ENCODE peak calls at places on chromosomes 1 and 21, in seven cellular contexts. A is body of pancreas, H is right lobe of liver, X is sigmoid colon, N is ovary, F is upper lobe of left lung, S is dorsolateral prefrontal cortex. D is an unnamed sample.

GRCh38 chr1:74811421-74812179 is 78.6 kb downstream of the TYW3 start:
- DNase-seq in A (no peak), H (no peak), X (no peak), N (no peak), F (no peak), S (no peak), D (no peak)

GRCh38 chr1:95793893-95794292 is 559.9 kb downstream of the RWDD3 start:
- DNase-seq in A (no peak), H (no peak), X (no peak), N (no peak), F (no peak), S (no peak), D (no peak)

GRCh38 chr1:94084085-94084484 is 36.9 kb downstream of the ABCA4 start:
- DNase-seq in A (no peak), H (no peak), X (no peak), N (no peak), F (no peak), S (no peak), D (no peak)

GRCh38 chr1:54564312-54565112 is 16.5 kb downstream of the ACOT11 start:
- DNase-seq in A (peak; percentile 81), H (peak; percentile 61), X (peak; percentile 52), N (no peak), F (peak; percentile 83), S (no peak), D (no peak)

GRCh38 chr1:54158071-54158470 is 5.3 kb upstream of the CDCP2 start:
- DNase-seq in A (peak; percentile 60), H (no peak), X (no peak), N (no peak), F (no peak), S (no peak), D (no peak)

GRCh38 chr1:48442864-48443619 is 29.0 kb downstream of the SPATA6 start:
- DNase-seq in A (no peak), H (no peak), X (no peak), N (no peak), F (no peak), S (no peak), D (no peak)

GRCh38 chr21:39186676-39187075 is 3.4 kb upstream of the PSMG1 start:
- DNase-seq in A (no peak), H (no peak), X (no peak), N (no peak), F (no peak), S (no peak), D (no peak)

GRCh38 chr1:160544647-160545046 is 21.6 kb upstream of the SLAMF6 start:
- DNase-seq in A (no peak), H (no peak), X (no peak), N (no peak), F (no peak), S (no peak), D (no peak)

GRCh38 chr1:245500546-245500945 is 345.8 kb downstream of the KIF26B start:
- DNase-seq in A (no peak), H (no peak), X (no peak), N (no peak), F (no peak), S (no peak), D (no peak)

GRCh38 chr1:115133440-115133839 is 44.1 kb upstream of the TSPAN2 start:
- DNase-seq in A (no peak), H (no peak), X (no peak), N (no peak), F (no peak), S (no peak), D (no peak)

GRCh38 chr1:199447906-199448305 is 579.6 kb upstream of the NR5A2 start:
- DNase-seq in A (no peak), H (no peak), X (no peak), N (no peak), F (no peak), S (no peak), D (no peak)

GRCh38 chr1:1440941-1441888 is 5.7 kb downstream of the VWA1 start:
- DNase-seq in A (no peak), H (no peak), X (no peak), N (no peak), F (no peak), S (no peak), D (no peak)

GRCh38 chr1:201714542-201715276 is 114.2 kb upstream of the IPO9 start:
- DNase-seq in A (peak; percentile 88), H (no peak), X (peak; percentile 97), N (peak; percentile 73), F (peak; percentile 93), S (no peak), D (peak; percentile 70)

GRCh38 chr1:3231826-3232225 is 162.8 kb downstream of the PRDM16 start:
- DNase-seq in A (no peak), H (no peak), X (no peak), N (no peak), F (no peak), S (no peak), D (no peak)

GRCh38 chr1:3229081-3229725 is 160.2 kb downstream of the PRDM16 start:
- DNase-seq in A (no peak), H (no peak), X (no peak), N (no peak), F (no peak), S (no peak), D (no peak)

GRCh38 chr1:3233031-3233430 is 164.0 kb downstream of the PRDM16 start:
- DNase-seq in A (no peak), H (no peak), X (no peak), N (no peak), F (no peak), S (no peak), D (no peak)

GRCh38 chr1:3231245-3231644 is 162.2 kb downstream of the PRDM16 start:
- DNase-seq in A (no peak), H (no peak), X (no peak), N (peak; percentile 31), F (no peak), S (no peak), D (no peak)

DNA sequence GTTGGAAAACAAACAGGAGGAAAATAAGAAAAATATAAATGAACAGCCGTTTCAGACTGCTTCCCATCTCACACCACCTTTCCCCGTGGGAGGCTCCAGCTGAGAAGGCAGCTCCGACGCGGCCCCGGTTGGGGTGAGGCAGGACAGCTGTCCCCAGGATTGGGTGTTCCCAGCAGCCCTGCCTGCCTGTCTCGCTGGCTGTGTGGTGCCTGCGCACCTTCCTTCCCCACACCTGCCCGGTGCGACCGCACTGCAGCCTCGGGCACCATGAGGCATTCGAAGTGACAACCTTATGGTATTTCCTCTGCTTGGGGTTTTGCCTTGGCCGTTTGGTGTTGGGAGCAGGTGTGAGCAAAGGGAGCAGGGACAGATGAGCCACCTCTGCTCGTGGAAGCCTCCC is 161.6 kb downstream of the PRDM16 start:
- DNase-seq in A (no peak), H (no peak), X (no peak), N (no peak), F (no peak), S (no peak), D (no peak)
- H3K27me3 ChIP-seq in A (no peaks in the 10 kb centered on the region), H (no peaks in the 10 kb centered on the region), X (peaks cover 21% of the 10 kb centered on the region), N (no peaks in the 10 kb centered on the region), F (no peaks in the 10 kb centered on the region), S (peaks cover 22% of the 10 kb centered on the region), D (no peaks in the 10 kb centered on the region)

DNA sequence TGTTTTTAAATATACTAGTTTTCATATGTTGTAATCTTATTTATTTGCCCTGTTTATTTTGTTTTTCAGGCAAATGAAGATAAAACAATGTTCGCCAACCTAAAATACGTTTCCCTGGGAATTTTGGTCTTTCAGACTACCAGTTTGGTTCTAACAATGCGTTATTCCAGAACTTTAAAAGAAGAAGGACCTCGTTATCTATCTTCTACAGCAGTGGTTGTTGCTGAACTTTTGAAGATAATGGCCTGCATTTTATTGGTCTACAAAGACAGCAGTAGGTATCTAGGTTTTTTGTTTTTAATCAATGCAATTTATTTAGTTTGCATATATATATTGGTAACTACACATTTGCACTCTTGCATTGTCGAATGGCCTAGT is 23.7 kb downstream of the SLC35A3 start:
- DNase-seq in A (no peak), H (no peak), X (no peak), N (no peak), F (no peak), S (no peak), D (no peak)
- H3K27ac ChIP-seq in A (no peak overlapping the region), H (no peak overlapping the region), X (no peak overlapping the region), N (no peak overlapping the region), F (no peak overlapping the region), S (no peak overlapping the region), D (no peak overlapping the region)

DNA sequence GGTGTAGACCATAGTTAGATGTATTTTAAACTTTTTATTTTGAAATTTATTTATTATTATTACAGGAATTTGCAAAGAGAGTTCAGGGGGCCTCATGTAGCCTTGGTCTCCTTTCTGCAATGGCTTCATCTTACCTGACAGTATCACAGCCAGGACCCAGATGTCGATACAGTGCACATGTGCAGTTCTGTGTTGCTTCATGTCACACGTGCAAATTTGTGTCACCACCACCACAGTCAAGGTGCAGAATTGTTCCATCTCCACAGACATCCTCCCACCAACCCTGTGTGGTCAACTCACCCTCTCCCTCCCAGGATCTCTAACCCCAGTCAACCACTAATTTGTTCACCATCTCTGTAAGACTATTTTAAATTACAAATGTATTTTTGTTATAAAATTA is 184.5 kb downstream of the CAMTA1 start:
- DNase-seq in A (no peak), H (no peak), X (no peak), N (no peak), F (no peak), S (no peak), D (peak; percentile 12)
- H3K27me3 ChIP-seq in A (no peaks in the 10 kb centered on the region), H (no peaks in the 10 kb centered on the region), X (no peaks in the 10 kb centered on the region), N (no peaks in the 10 kb centered on the region), F (no peaks in the 10 kb centered on the region), S (no peaks in the 10 kb centered on the region), D (no peaks in the 10 kb centered on the region)

DNA sequence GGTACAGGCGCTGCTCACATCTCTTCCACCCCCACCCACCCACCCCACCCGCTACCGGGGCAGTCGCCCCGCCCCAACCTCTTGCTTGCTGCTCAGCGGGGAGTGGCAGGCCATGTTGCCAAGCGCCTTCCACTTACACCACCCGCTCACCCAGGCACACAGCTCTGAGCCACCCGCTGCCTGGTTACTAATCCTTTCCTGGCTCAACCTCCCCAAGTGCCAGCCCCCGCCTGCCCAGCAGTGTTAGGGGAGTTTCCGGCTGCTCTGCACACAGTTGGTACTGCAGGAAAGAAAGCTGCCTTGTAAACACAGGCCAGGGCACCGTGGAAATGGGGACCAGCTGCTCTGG is 56.2 kb downstream of the LACTBL1 start:
- DNase-seq in A (peak; percentile 5), H (peak; percentile 35), X (no peak), N (no peak), F (no peak), S (peak; percentile 46), D (no peak)
- H3K27ac ChIP-seq in A (no peak overlapping the region), H (no peak overlapping the region), X (no peak overlapping the region), N (no peak overlapping the region), F (no peak overlapping the region), S (peak overlapping the region; percentile 51), D (no peak overlapping the region)

DNA sequence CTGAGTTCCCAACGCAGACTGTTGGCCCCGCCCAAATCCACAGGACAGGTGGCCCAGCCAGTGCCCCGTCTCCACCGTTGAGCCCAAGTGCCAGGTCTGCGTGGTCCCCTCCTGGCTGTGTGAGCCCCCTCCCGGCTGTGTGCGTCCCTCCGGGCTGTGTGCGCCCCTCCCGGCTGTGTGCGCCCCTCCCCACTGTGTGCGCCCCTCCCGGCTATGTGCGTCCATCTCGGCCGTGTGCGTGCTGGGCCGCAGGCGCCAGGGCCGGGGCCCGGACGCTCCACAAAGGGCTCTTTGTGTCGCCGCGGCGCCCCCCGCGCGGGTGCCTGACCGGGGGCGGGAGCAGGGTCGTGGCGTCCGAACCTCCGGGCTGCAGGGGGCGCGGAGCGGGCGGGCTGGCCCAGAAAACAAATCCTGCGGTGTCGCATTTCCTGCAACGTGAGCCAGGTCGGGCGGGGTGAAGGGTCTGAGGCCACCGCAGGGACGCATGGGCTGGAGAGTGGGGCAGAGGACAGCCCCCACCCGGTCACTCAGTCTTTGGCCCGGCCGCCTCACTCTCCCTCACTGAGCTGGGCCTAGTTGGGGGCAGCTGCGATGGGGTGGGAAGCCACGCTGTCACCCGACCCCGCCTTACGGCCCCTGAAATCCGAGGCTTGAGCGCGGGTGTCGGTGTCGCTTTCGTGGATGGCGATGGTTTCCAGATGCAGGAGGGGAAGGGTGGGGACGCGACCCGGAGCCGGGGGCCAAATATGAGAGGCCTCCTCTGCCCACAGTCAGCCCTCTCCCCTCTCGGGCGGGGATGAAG is 18.8 kb downstream of the TNFRSF25 start:
- DNase-seq in A (no peak), H (no peak), X (no peak), N (no peak), F (no peak), S (no peak), D (no peak)
- H3K27me3 ChIP-seq in A (no peaks in the 10 kb centered on the region), H (no peaks in the 10 kb centered on the region), X (peaks cover 32% of the 10 kb centered on the region), N (no peaks in the 10 kb centered on the region), F (peaks cover 34% of the 10 kb centered on the region), S (peaks cover 58% of the 10 kb centered on the region), D (peaks cover 41% of the 10 kb centered on the region)

D was measured in breast epithelium.